ENCODE peak calls at places on chromosomes 3 and 15, in four cellular contexts. One of them, this sample, is unnamed.
A peak's percentile ranks its signal among the peaks of the same experiment; 100 is the strongest.

GRCh38 chr3:155079795-155080546 is at the start of gene MME:
- DNase-seq in mesendoderm: peak; percentile 96
- DNase-seq in right lobe of liver: peak; percentile 94
- DNase-seq in A673: peak; percentile 7
- DNase-seq in this sample: peak; percentile 91

GRCh38 chr15:74201656-74202420 is 749 bp downstream of the STRA6 start:
- DNase-seq in mesendoderm: no peak
- DNase-seq in right lobe of liver: no peak
- DNase-seq in A673: no peak
- DNase-seq in this sample: no peak

GRCh38 chr15:57624730-57625129 is 33.0 kb downstream of the MYZAP start:
- DNase-seq in mesendoderm: no peak
- DNase-seq in right lobe of liver: no peak
- DNase-seq in A673: no peak
- DNase-seq in this sample: no peak

GRCh38 chr3:37163262-37164020 is 10.9 kb downstream of the LRRFIP2 start:
- DNase-seq in mesendoderm: peak; percentile 51
- DNase-seq in right lobe of liver: no peak
- DNase-seq in A673: peak; percentile 66
- DNase-seq in this sample: no peak

GRCh38 chr15:99211926-99212325 is 37.5 kb downstream of the TTC23 start:
- DNase-seq in mesendoderm: no peak
- DNase-seq in right lobe of liver: no peak
- DNase-seq in A673: no peak
- DNase-seq in this sample: no peak

GRCh38 chr3:156233875-156234274 is 113.5 kb downstream of the KCNAB1 start:
- DNase-seq in mesendoderm: peak; percentile 64
- DNase-seq in right lobe of liver: no peak
- DNase-seq in A673: peak; percentile 7
- DNase-seq in this sample: no peak

GRCh38 chr15:71411538-71412482 is 296.5 kb downstream of the THSD4 start:
- DNase-seq in mesendoderm: no peak
- DNase-seq in right lobe of liver: no peak
- DNase-seq in A673: no peak
- DNase-seq in this sample: no peak

GRCh38 chr3:67647390-67647878 is 7.0 kb downstream of the SUCLG2 start:
- DNase-seq in mesendoderm: no peak
- DNase-seq in right lobe of liver: peak; percentile 87
- DNase-seq in A673: no peak
- DNase-seq in this sample: no peak

GRCh38 chr3:138440596-138440995 is 6.2 kb downstream of the ESYT3 start:
- DNase-seq in mesendoderm: no peak
- DNase-seq in right lobe of liver: no peak
- DNase-seq in A673: no peak
- DNase-seq in this sample: no peak

GRCh38 chr3:169634618-169635236 is 28.8 kb downstream of the MECOM start:
- DNase-seq in mesendoderm: no peak
- DNase-seq in right lobe of liver: no peak
- DNase-seq in A673: no peak
- DNase-seq in this sample: no peak

GRCh38 chr15:94703591-94703990 is 472.2 kb downstream of the MCTP2 start:
- DNase-seq in mesendoderm: no peak
- DNase-seq in right lobe of liver: no peak
- DNase-seq in A673: no peak
- DNase-seq in this sample: no peak

GRCh38 chr15:72116680-72117447 is 1.1 kb downstream of the MYO9A start:
- DNase-seq in mesendoderm: peak; percentile 56
- DNase-seq in right lobe of liver: peak; percentile 48
- DNase-seq in A673: peak; percentile 28
- DNase-seq in this sample: peak; percentile 95

GRCh38 chr15:47384316-47384715 is 333.0 kb upstream of the SEMA6D start:
- DNase-seq in mesendoderm: peak; percentile 87
- DNase-seq in right lobe of liver: no peak
- DNase-seq in A673: peak; percentile 81
- DNase-seq in this sample: no peak

GRCh38 chr3:155745795-155746550 is 1.1 kb upstream of the PLCH1 start:
- DNase-seq in mesendoderm: peak; percentile 89
- DNase-seq in right lobe of liver: no peak
- DNase-seq in A673: peak; percentile 57
- DNase-seq in this sample: no peak

GRCh38 chr15:90039996-90040395 is 38.9 kb downstream of the ZNF710 start:
- DNase-seq in mesendoderm: no peak
- DNase-seq in right lobe of liver: no peak
- DNase-seq in A673: no peak
- DNase-seq in this sample: no peak

GRCh38 chr3:44114142-44114541 is 127.5 kb upstream of the TOPAZ1 start:
- DNase-seq in mesendoderm: peak; percentile 74
- DNase-seq in right lobe of liver: no peak
- DNase-seq in A673: peak; percentile 54
- DNase-seq in this sample: peak; percentile 89

GRCh38 chr15:80929225-80929624 is 60.4 kb downstream of the MESD start:
- DNase-seq in mesendoderm: no peak
- DNase-seq in right lobe of liver: no peak
- DNase-seq in A673: no peak
- DNase-seq in this sample: no peak

GRCh38 chr3:35724106-35724505 is 84.8 kb downstream of the ARPP21 start:
- DNase-seq in mesendoderm: no peak
- DNase-seq in right lobe of liver: no peak
- DNase-seq in A673: no peak
- DNase-seq in this sample: no peak

GRCh38 chr3:18725668-18726407 is 300.7 kb upstream of the SATB1 start:
- DNase-seq in mesendoderm: no peak
- DNase-seq in right lobe of liver: no peak
- DNase-seq in A673: no peak
- DNase-seq in this sample: no peak

GRCh38 chr15:83010709-83011270 is 649 bp downstream of the C15orf40 start:
- DNase-seq in mesendoderm: peak; percentile 87
- DNase-seq in right lobe of liver: peak; percentile 71
- DNase-seq in A673: peak; percentile 87
- DNase-seq in this sample: peak; percentile 91

GRCh38 chr15:99476413-99477222 is 89.2 kb upstream of the MEF2A start:
- DNase-seq in mesendoderm: no peak
- DNase-seq in right lobe of liver: no peak
- DNase-seq in A673: no peak
- DNase-seq in this sample: no peak

GRCh38 chr15:41772720-41773331 is 1.5 kb upstream of the MAPKBP1 start:
- DNase-seq in mesendoderm: peak; percentile 86
- DNase-seq in right lobe of liver: peak; percentile 55
- DNase-seq in A673: peak; percentile 87
- DNase-seq in this sample: peak; percentile 90

GRCh38 chr3:20846792-20847191 is 660.8 kb upstream of the SGO1 start:
- DNase-seq in mesendoderm: no peak
- DNase-seq in right lobe of liver: no peak
- DNase-seq in A673: no peak
- DNase-seq in this sample: no peak

GRCh38 chr3:62586356-62586755 is 213.0 kb upstream of the FEZF2 start:
- DNase-seq in mesendoderm: no peak
- DNase-seq in right lobe of liver: no peak
- DNase-seq in A673: no peak
- DNase-seq in this sample: no peak

GRCh38 chr15:77042955-77043920 is 27.7 kb downstream of the TSPAN3 start:
- DNase-seq in mesendoderm: no peak
- DNase-seq in right lobe of liver: no peak
- DNase-seq in A673: no peak
- DNase-seq in this sample: no peak

GRCh38 chr3:17122758-17123157 is 238.0 kb downstream of the PLCL2 start:
- DNase-seq in mesendoderm: no peak
- DNase-seq in right lobe of liver: no peak
- DNase-seq in A673: no peak
- DNase-seq in this sample: no peak

GRCh38 chr15:81473177-81473576 is 99.2 kb upstream of the TMC3 start:
- DNase-seq in mesendoderm: no peak
- DNase-seq in right lobe of liver: no peak
- DNase-seq in A673: no peak
- DNase-seq in this sample: no peak

GRCh38 chr15:36575266-36575665 is 4.2 kb upstream of the CDIN1 start:
- DNase-seq in mesendoderm: no peak
- DNase-seq in right lobe of liver: no peak
- DNase-seq in A673: no peak
- DNase-seq in this sample: no peak

GRCh38 chr15:36577082-36577481 is 2.3 kb upstream of the CDIN1 start:
- DNase-seq in mesendoderm: no peak
- DNase-seq in right lobe of liver: no peak
- DNase-seq in A673: no peak
- DNase-seq in this sample: no peak

GRCh38 chr15:36585774-36586173 is 6.3 kb downstream of the CDIN1 start:
- DNase-seq in mesendoderm: no peak
- DNase-seq in right lobe of liver: no peak
- DNase-seq in A673: no peak
- DNase-seq in this sample: no peak

GRCh38 chr15:36584511-36584910 is 5.1 kb downstream of the CDIN1 start:
- DNase-seq in mesendoderm: no peak
- DNase-seq in right lobe of liver: no peak
- DNase-seq in A673: no peak
- DNase-seq in this sample: no peak

DNA sequence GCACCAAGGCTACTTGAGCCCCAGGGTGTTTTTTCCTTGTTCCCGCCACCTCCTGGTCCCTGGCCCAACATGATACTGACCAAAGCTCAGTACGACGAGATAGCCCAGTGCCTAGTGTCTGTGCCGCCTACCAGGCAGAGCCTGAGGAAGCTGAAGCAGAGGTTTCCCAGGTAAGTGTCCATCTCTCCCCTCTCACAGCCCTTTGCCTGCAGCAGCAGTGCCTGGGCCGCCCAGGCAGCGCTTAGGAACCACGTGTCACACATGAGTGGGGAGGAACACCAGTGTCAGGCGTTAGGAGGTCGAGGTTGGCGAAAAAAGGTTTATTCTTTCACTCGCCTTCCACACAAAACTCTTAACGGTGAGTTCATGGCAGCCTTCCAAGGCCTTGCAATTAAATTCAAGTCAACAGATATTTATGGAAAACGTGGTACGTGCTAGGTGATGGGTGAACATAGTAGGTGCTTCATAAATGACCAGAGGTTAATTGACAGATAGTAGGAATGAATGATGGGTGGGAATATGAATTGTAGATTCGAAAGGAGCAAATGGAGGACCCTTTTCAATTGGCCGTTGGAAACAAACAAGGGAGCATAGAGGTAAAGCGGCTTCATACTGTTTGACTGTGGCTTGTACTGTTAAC is 486 bp downstream of the CDIN1 start:
- DNase-seq in mesendoderm: no peak
- DNase-seq in right lobe of liver: no peak
- DNase-seq in A673: no peak
- DNase-seq in this sample: peak; percentile 51
- H3K4me1 ChIP-seq in mesendoderm: no peaks in the 10 kb centered on the region
- H3K4me1 ChIP-seq in right lobe of liver: no peaks in the 10 kb centered on the region
- H3K4me1 ChIP-seq in A673: no peaks in the 10 kb centered on the region
- H3K4me1 ChIP-seq in this sample: peaks cover 14% of the 10 kb centered on the region

GRCh38 chr3:188319569-188319968 is 165.6 kb downstream of the LPP start:
- DNase-seq in mesendoderm: no peak
- DNase-seq in right lobe of liver: no peak
- DNase-seq in A673: no peak
- DNase-seq in this sample: no peak
- H3K4me1 ChIP-seq in mesendoderm: no peaks in the 10 kb centered on the region
- H3K4me1 ChIP-seq in right lobe of liver: no peaks in the 10 kb centered on the region
- H3K4me1 ChIP-seq in A673: peaks cover 7% of the 10 kb centered on the region
- H3K4me1 ChIP-seq in this sample: peaks cover 2% of the 10 kb centered on the region

GRCh38 chr3:150414989-150415388 is 6.9 kb downstream of the TSC22D2 start:
- DNase-seq in mesendoderm: no peak
- DNase-seq in right lobe of liver: no peak
- DNase-seq in A673: no peak
- DNase-seq in this sample: no peak
- H3K4me1 ChIP-seq in mesendoderm: peaks cover 2% of the 10 kb centered on the region
- H3K4me1 ChIP-seq in right lobe of liver: no peaks in the 10 kb centered on the region
- H3K4me1 ChIP-seq in A673: peaks cover 38% of the 10 kb centered on the region
- H3K4me1 ChIP-seq in this sample: peaks cover 53% of the 10 kb centered on the region

DNA sequence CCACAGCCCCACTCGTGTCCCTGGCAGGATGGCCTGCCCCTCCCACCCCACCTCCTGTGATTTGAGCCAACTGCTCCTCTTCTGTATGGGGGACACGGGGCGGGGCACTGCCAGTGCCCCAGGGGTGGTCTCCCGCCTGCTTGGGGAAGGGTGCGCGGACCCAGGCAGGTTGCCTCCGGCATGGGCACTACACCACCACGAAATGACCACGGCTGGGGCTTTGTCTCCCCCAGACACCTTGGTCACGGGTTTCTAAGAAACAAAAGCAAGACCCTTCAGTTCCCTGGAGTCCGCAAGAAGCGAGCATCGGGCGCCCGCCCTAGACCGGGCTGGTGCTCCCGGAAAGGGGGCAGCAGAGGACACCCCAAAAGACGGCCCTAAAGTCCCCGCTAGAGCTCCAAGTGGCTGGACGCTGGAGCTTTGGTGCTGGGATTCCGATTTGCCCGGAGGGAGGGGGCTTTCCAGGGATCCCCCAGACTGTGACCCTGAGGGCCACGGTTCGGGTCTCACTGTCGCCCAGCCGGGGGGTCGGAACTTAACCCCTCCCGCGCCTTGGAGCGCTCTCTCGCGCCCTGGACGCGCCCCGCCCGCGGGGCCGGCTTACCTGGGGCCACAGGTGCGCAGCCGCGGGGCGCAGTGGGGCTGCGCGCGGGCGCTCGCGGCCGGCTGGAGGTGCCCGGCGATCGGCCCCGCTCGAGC is 219.5 kb upstream of the PRICKLE2 start:
- DNase-seq in mesendoderm: no peak
- DNase-seq in right lobe of liver: no peak
- DNase-seq in A673: no peak
- DNase-seq in this sample: no peak
- H3K4me1 ChIP-seq in mesendoderm: no peaks in the 10 kb centered on the region
- H3K4me1 ChIP-seq in right lobe of liver: no peaks in the 10 kb centered on the region
- H3K4me1 ChIP-seq in A673: no peaks in the 10 kb centered on the region
- H3K4me1 ChIP-seq in this sample: peaks cover 5% of the 10 kb centered on the region

This sample was measured in Karpas-422.